ENCODE peak calls at places on chromosomes 5 and 9, in six cellular contexts. One of them, this sample, is unnamed.

GRCh38 chr5:131423056-131423455 is 159.2 kb downstream of the CDC42SE2 start:
- DNase-seq in pons: peak
- DNase-seq in C1 segment of cervical spinal cord: no peak
- DNase-seq in GM06990: no peak
- DNase-seq in BE2C: peak
- DNase-seq in SK-N-SH: peak
- DNase-seq in this sample: no peak

GRCh38 chr9:101119206-101119819 is 90.8 kb downstream of the PLPPR1 start:
- DNase-seq in pons: peak
- DNase-seq in C1 segment of cervical spinal cord: peak
- DNase-seq in GM06990: no peak
- DNase-seq in BE2C: peak
- DNase-seq in SK-N-SH: peak
- DNase-seq in this sample: no peak

GRCh38 chr5:136162001-136162400 is 29.4 kb downstream of the SMAD5 start:
- DNase-seq in pons: peak
- DNase-seq in C1 segment of cervical spinal cord: peak
- DNase-seq in GM06990: no peak
- DNase-seq in BE2C: no peak
- DNase-seq in SK-N-SH: no peak
- DNase-seq in this sample: no peak

GRCh38 chr9:14978022-14979000 is 68.1 kb upstream of the FREM1 start:
- DNase-seq in pons: no peak
- DNase-seq in C1 segment of cervical spinal cord: no peak
- DNase-seq in GM06990: no peak
- DNase-seq in BE2C: no peak
- DNase-seq in SK-N-SH: no peak
- DNase-seq in this sample: no peak

GRCh38 chr9:136629001-136629878 is 33.5 kb upstream of the EGFL7 start:
- DNase-seq in pons: no peak
- DNase-seq in C1 segment of cervical spinal cord: no peak
- DNase-seq in GM06990: no peak
- DNase-seq in BE2C: peak
- DNase-seq in SK-N-SH: no peak
- DNase-seq in this sample: no peak

GRCh38 chr9:121735792-121736130 is 84.3 kb downstream of the DAB2IP start:
- DNase-seq in pons: no peak
- DNase-seq in C1 segment of cervical spinal cord: no peak
- DNase-seq in GM06990: no peak
- DNase-seq in BE2C: no peak
- DNase-seq in SK-N-SH: no peak
- DNase-seq in this sample: no peak

GRCh38 chr5:56735845-56736641 is 79.3 kb upstream of the MAP3K1 start:
- DNase-seq in pons: peak
- DNase-seq in C1 segment of cervical spinal cord: no peak
- DNase-seq in GM06990: peak
- DNase-seq in BE2C: no peak
- DNase-seq in SK-N-SH: no peak
- DNase-seq in this sample: peak

GRCh38 chr9:37503736-37504135 is 18.0 kb downstream of the POLR1E start:
- DNase-seq in pons: no peak
- DNase-seq in C1 segment of cervical spinal cord: no peak
- DNase-seq in GM06990: no peak
- DNase-seq in BE2C: no peak
- DNase-seq in SK-N-SH: no peak
- DNase-seq in this sample: no peak

GRCh38 chr9:131656356-131657030 is 83.4 kb downstream of the RAPGEF1 start:
- DNase-seq in pons: peak
- DNase-seq in C1 segment of cervical spinal cord: peak
- DNase-seq in GM06990: peak
- DNase-seq in BE2C: no peak
- DNase-seq in SK-N-SH: no peak
- DNase-seq in this sample: peak

This sample was measured in foreskin melanocyte.